ENCODE peak calls at places on chromosomes 1 and 21, in six cellular contexts. H is hepatocyte, J is DND-41, Z is neural progenitor cell, B is mammary epithelial cell, T is HCT116. M is an unnamed sample.

GRCh38 chr1:198534540-198535413 is 5.7 kb downstream of the ATP6V1G3 start:
- DNase-seq in H (no peak), J (no peak), Z (no peak), B (no peak), T (no peak), M (no peak)

GRCh38 chr21:25578070-25578961 is 29.0 kb downstream of the MRPL39 start:
- DNase-seq in H (no peak), J (no peak), Z (no peak), B (no peak), T (no peak), M (no peak)

GRCh38 chr1:225448146-225448805 is 20.4 kb upstream of the LBR start:
- DNase-seq in H (no peak), J (peak; percentile 4), Z (no peak), B (no peak), T (no peak), M (no peak)

GRCh38 chr21:43269981-43270670 is 101.3 kb downstream of the CRYAA start:
- DNase-seq in H (no peak), J (no peak), Z (no peak), B (no peak), T (no peak), M (no peak)

GRCh38 chr1:59272507-59272906 is 24.4 kb upstream of the FGGY start:
- DNase-seq in H (no peak), J (no peak), Z (no peak), B (peak; percentile 80), T (no peak), M (no peak)

GRCh38 chr21:44293551-44294231 is 6.2 kb upstream of the PFKL start:
- DNase-seq in H (no peak), J (no peak), Z (no peak), B (no peak), T (no peak), M (no peak)

GRCh38 chr1:223714849-223715709 is 2.7 kb downstream of the CAPN2 start:
- DNase-seq in H (peak; percentile 85), J (no peak), Z (peak; percentile 41), B (peak; percentile 93), T (peak; percentile 66), M (no peak)

GRCh38 chr1:93619507-93620168 is 62.0 kb downstream of the BCAR3 start:
- DNase-seq in H (no peak), J (peak; percentile 26), Z (no peak), B (no peak), T (no peak), M (no peak)

GRCh38 chr1:119689511-119689910 is 22.2 kb upstream of the PHGDH start:
- DNase-seq in H (no peak), J (no peak), Z (peak; percentile 17), B (no peak), T (no peak), M (no peak)

GRCh38 chr1:61699893-61700851 is 24.8 kb downstream of the TM2D1 start:
- DNase-seq in H (peak; percentile 26), J (no peak), Z (no peak), B (no peak), T (no peak), M (no peak)

GRCh38 chr1:93129507-93130099 is 50.5 kb downstream of the MTF2 start:
- DNase-seq in H (no peak), J (no peak), Z (no peak), B (no peak), T (no peak), M (no peak)

GRCh38 chr1:63320024-63320799 is 2.2 kb upstream of the FOXD3 start:
- DNase-seq in H (peak; percentile 6), J (no peak), Z (peak; percentile 61), B (no peak), T (no peak), M (no peak)
- TF ChIP-seq EZH2 in H (peak; percentile 99), J (no peak), Z (peak; percentile 98), B (peak; percentile 37), T (no peak), M (no peak)

GRCh38 chr21:46366966-46367365 is 43.0 kb downstream of the PCNT start:
- DNase-seq in H (no peak), J (no peak), Z (no peak), B (no peak), T (no peak), M (no peak)
- H3K36me3 ChIP-seq in H (no peaks in the 10 kb centered on the region), J (peaks cover 89% of the 10 kb centered on the region), Z (no peaks in the 10 kb centered on the region), B (peaks cover 16% of the 10 kb centered on the region), T (peaks cover 19% of the 10 kb centered on the region), M (peaks cover 26% of the 10 kb centered on the region)

DNA sequence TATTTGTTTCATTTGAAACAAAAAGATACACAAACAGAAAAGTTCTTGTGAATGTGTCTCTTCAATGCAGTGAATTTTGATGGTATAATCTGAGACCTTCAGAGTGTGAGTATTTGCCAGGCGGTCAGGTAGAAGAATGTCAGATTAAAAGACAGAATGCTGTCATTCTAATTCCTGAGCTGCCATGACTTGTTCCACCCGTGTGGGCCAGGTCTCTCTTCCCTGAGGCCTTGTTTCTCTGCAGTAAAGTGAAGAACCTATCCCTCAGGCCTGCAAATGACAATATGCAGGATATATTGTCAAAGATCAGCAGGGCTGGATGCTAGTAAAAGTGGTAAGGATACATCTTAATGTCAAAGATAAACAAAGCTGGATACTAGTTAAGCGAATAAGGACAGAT is 111.4 kb downstream of the ZP4 start:
- DNase-seq in H (no peak), J (no peak), Z (no peak), B (no peak), T (no peak), M (no peak)
- H3K4me2 ChIP-seq in H (no peak overlapping the region), J (no peak overlapping the region), Z (no peak overlapping the region), B (no peak overlapping the region), T (no peak overlapping the region), M (no peak overlapping the region)

GRCh38 chr1:155277896-155278688 is 829 bp downstream of the HCN3 start:
- DNase-seq in H (peak; percentile 85), J (peak; percentile 87), Z (peak; percentile 91), B (peak; percentile 45), T (no peak), M (peak; percentile 73)
- TF ChIP-seq EZH2 in H (no peak), J (no peak), Z (no peak), B (no peak), T (no peak), M (no peak)

DNA sequence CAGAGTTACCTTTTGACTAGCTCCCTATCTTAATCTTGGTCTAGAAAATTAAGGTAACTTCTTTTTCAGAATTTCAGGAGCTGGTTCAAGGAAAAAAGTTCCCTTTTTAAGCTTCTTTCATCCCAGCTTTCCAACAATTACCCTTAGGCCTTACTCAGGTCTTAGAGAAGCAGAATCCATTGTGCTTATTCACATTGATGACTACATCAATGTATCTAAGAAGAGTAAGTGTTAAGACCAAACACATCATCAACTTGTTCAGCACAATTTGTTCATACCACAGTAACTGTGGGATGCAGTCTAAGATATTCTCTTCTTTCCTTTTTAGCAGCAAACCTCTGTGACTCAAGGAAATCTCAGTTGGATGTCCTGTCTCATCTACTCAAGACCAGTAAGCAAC is 4.1 kb downstream of the MRPL9 start:
- DNase-seq in H (no peak), J (no peak), Z (no peak), B (no peak), T (no peak), M (no peak)
- H3K36me3 ChIP-seq in H (no peaks in the 10 kb centered on the region), J (peaks cover 51% of the 10 kb centered on the region), Z (peaks cover 7% of the 10 kb centered on the region), B (peaks cover 18% of the 10 kb centered on the region), T (peaks cover 30% of the 10 kb centered on the region), M (no peaks in the 10 kb centered on the region)

M was measured in MM.1S.